ENCODE peak calls at places on chromosomes 13 and 19, in four cellular contexts. J is effector memory CD4-positive, alpha-beta T cell; F is IMR-90; I is mesendoderm. W is an unnamed sample.
A peak's percentile ranks its signal among the peaks of the same experiment; 100 is the strongest.

GRCh38 chr13:21825186-21825585 is 154.3 kb downstream of the FGF9 start:
- DNase-seq in J (no peak), F (peak; percentile 43), I (peak; percentile 45), W (no peak)

GRCh38 chr13:92838786-92839185 is 387.8 kb upstream of the GPC6 start:
- DNase-seq in J (no peak), F (peak; percentile 94), I (no peak), W (no peak)

GRCh38 chr13:62643007-62643483 is 1227.4 kb upstream of the PCDH20 start:
- DNase-seq in J (no peak), F (peak; percentile 66), I (peak; percentile 69), W (no peak)

GRCh38 chr19:35946203-35946602 is 10.0 kb downstream of the LRFN3 start:
- DNase-seq in J (no peak), F (no peak), I (no peak), W (no peak)

GRCh38 chr13:48110132-48110868 is 15.4 kb upstream of the MED4 start:
- DNase-seq in J (no peak), F (no peak), I (no peak), W (no peak)

GRCh38 chr13:113897161-113897560 is 33.3 kb upstream of the GAS6 start:
- DNase-seq in J (no peak), F (peak; percentile 98), I (peak; percentile 34), W (peak; percentile 100)

GRCh38 chr19:28864024-28864503 is 348.9 kb downstream of the UQCRFS1 start:
- DNase-seq in J (no peak), F (no peak), I (no peak), W (no peak)

GRCh38 chr19:16361926-16362325 is 37.3 kb downstream of the KLF2 start:
- DNase-seq in J (no peak), F (no peak), I (no peak), W (no peak)

GRCh38 chr13:91817250-91817649 is 418.8 kb downstream of the GPC5 start:
- DNase-seq in J (no peak), F (peak; percentile 13), I (no peak), W (no peak)

GRCh38 chr19:34577531-34578101 is 96.1 kb downstream of the WTIP start:
- DNase-seq in J (no peak), F (no peak), I (peak; percentile 5), W (no peak)

GRCh38 chr19:18384775-18385174 is 1.2 kb upstream of the GDF15 start:
- DNase-seq in J (no peak), F (no peak), I (no peak), W (no peak)

GRCh38 chr19:18387395-18387794 is 1.4 kb downstream of the GDF15 start:
- DNase-seq in J (no peak), F (no peak), I (no peak), W (no peak)

GRCh38 chr19:18385359-18385674 is 641 bp upstream of the GDF15 start:
- DNase-seq in J (no peak), F (no peak), I (no peak), W (no peak)

GRCh38 chr19:18386543-18387251 is 739 bp downstream of the GDF15 start:
- DNase-seq in J (no peak), F (peak; percentile 46), I (peak; percentile 59), W (no peak)

GRCh38 chr19:18385675-18386542 is at the start of gene GDF15:
- DNase-seq in J (no peak), F (peak; percentile 87), I (peak; percentile 66), W (peak; percentile 69)
- H3K4me3 ChIP-seq in J (no peak within 1 kb of the TSS), F (peak within 1 kb of the TSS; percentile 83), I (no peak within 1 kb of the TSS), W (peak within 1 kb of the TSS; percentile 32)

GRCh38 chr13:51728972-51729371 is 75.0 kb downstream of the DHRS12 start:
- DNase-seq in J (no peak), F (peak; percentile 92), I (no peak), W (no peak)
- H3K27ac ChIP-seq in J (no peak overlapping the region), F (peak overlapping the region; percentile 61), I (no peak overlapping the region), W (peak overlapping the region; percentile 99)

GRCh38 chr19:13028027-13028426 is 32.8 kb downstream of the NFIX start:
- DNase-seq in J (no peak), F (no peak), I (no peak), W (no peak)

GRCh38 chr19:13029893-13030292 is 34.6 kb downstream of the NFIX start:
- DNase-seq in J (no peak), F (no peak), I (no peak), W (no peak)

GRCh38 chr19:13027557-13027956 is 32.3 kb downstream of the NFIX start:
- DNase-seq in J (no peak), F (no peak), I (no peak), W (no peak)

GRCh38 chr19:13027031-13027430 is 31.8 kb downstream of the NFIX start:
- DNase-seq in J (no peak), F (no peak), I (no peak), W (no peak)

DNA sequence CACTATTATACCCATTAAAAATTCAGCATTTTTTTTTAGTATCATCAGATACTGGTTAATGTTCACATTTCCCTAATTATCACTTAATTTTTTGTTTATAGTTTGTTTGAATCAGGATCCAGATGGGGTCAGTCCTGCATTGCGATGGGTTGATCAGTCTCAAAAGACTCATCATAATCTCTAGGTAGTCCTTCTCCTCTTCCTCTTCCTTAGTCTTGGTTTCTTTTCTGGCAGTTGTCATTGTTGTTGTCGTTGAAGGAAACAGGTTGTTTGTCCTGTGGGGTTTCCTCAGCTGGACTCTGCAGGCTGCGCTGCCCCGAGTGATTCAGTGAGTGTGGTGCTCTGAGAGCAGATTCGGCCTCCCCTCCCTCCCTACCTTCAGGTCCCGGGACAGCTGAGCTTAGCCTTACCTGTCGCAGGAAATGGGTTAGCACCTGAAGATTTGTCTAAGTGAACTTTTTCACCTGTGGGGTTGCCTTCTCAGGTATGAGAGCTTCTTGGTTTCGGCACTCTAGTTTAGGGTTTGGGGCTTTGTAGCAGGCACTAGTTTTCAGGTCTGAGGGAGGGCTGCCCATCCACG is 34.1 kb downstream of the NFIX start:
- DNase-seq in J (no peak), F (no peak), I (no peak), W (no peak)
- H3K4me3 ChIP-seq in J (no peak overlapping the region), F (no peak overlapping the region), I (no peak overlapping the region), W (no peak overlapping the region)

GRCh38 chr19:44900328-44901244 is 5.0 kb upstream of the APOE start:
- DNase-seq in J (no peak), F (no peak), I (no peak), W (no peak)

GRCh38 chr19:44904426-44904994 is 1.1 kb upstream of the APOE start:
- DNase-seq in J (no peak), F (no peak), I (peak; percentile 61), W (no peak)

GRCh38 chr19:44903602-44904425 is 1.8 kb upstream of the APOE start:
- DNase-seq in J (peak; percentile 59), F (peak; percentile 49), I (peak; percentile 74), W (peak; percentile 73)

GRCh38 chr19:44905437-44906160 is at the start of gene APOE:
- DNase-seq in J (no peak), F (no peak), I (peak; percentile 92), W (no peak)

DNA sequence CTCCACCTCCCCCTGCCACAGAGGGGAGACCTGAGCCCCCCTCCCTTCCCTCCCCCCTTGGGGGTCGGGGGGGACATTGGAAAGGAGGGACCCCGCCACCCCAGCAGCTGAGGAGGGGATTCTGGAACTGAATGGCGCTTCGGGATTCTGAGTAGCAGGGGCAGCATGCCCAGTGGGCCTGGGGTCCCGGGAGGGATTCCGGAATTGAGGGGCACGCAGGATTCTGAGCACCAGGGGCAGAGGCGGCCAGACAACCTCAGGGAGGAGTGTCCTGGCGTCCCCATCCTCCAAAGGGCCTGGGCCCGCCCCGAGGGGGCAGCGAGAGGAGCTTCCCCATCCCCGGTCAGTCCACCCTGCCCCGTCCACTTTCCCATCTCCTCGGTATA is 2.4 kb upstream of the APOE start:
- DNase-seq in J (no peak), F (no peak), I (no peak), W (no peak)
- H3K27ac ChIP-seq in J (no peak overlapping the region), F (no peak overlapping the region), I (no peak overlapping the region), W (no peak overlapping the region)

GRCh38 chr19:56109216-56109615 is 11.9 kb downstream of the ZNF787 start:
- DNase-seq in J (no peak), F (peak; percentile 49), I (no peak), W (no peak)
- H3K4me3 ChIP-seq in J (no peak overlapping the region), F (no peak overlapping the region), I (no peak overlapping the region), W (no peak overlapping the region)

DNA sequence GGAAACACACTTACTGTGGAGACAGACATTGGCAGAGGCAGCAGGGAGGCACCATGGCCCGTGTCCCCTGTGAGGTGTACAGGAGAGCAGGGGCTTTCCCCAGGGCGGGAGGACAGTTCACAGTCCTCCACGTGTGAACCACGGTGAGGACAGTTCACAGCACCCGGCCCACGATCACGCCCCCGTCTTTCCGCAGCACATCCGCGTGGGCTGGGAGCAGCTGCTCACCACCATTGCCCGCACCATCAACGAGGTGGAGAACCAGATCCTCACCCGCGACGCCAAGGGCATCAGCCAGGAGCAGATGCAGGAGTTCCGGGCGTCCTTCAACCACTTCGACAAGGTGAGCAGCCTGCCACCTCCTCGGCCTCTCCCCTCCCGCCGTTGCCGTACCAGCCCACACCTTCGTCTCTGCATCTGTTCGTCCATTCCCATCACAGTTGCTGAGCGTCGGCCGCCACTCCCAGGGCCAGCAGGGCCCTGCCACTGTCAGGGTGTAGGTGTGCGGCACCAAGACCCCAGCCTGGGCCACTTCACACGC is 17.4 kb downstream of the CAPN12 start:
- DNase-seq in J (no peak), F (no peak), I (no peak), W (no peak)
- H3K27ac ChIP-seq in J (no peak overlapping the region), F (no peak overlapping the region), I (no peak overlapping the region), W (no peak overlapping the region)

GRCh38 chr13:31944262-31945160 is 87.1 kb upstream of the FRY start:
- DNase-seq in J (no peak), F (no peak), I (no peak), W (no peak)

GRCh38 chr13:31947506-31947905 is 84.1 kb upstream of the FRY start:
- DNase-seq in J (no peak), F (no peak), I (no peak), W (no peak)

GRCh38 chr13:31947105-31947504 is 84.5 kb upstream of the FRY start:
- DNase-seq in J (no peak), F (no peak), I (peak; percentile 39), W (no peak)

GRCh38 chr13:31945202-31945978 is 86.2 kb upstream of the FRY start:
- DNase-seq in J (no peak), F (peak; percentile 81), I (peak; percentile 55), W (no peak)

GRCh38 chr13:31946091-31946770 is 85.3 kb upstream of the FRY start:
- DNase-seq in J (no peak), F (peak; percentile 29), I (no peak), W (no peak)
- H3K4me3 ChIP-seq in J (no peak overlapping the region), F (peak overlapping the region; percentile 7), I (no peak overlapping the region), W (no peak overlapping the region)

GRCh38 chr13:33859691-33860303 is 41.8 kb downstream of the RFC3 start:
- DNase-seq in J (no peak), F (no peak), I (no peak), W (no peak)
- H3K27ac ChIP-seq in J (no peak overlapping the region), F (no peak overlapping the region), I (no peak overlapping the region), W (no peak overlapping the region)

GRCh38 chr19:11813801-11814706 is at the start of gene ZNF440:
- DNase-seq in J (peak; percentile 76), F (peak; percentile 92), I (peak; percentile 97), W (peak; percentile 90)

GRCh38 chr19:11814707-11815050 is 606 bp downstream of the ZNF440 start:
- DNase-seq in J (no peak), F (peak; percentile 29), I (peak; percentile 38), W (no peak)
- H3K4me3 ChIP-seq in J (peak overlapping the region; percentile 90), F (peak overlapping the region; percentile 86), I (peak overlapping the region; percentile 85), W (peak overlapping the region; percentile 71)

GRCh38 chr19:4816388-4817165 is 14.9 kb downstream of the TICAM1 start:
- DNase-seq in J (no peak), F (no peak), I (no peak), W (no peak)
- H3K27ac ChIP-seq in J (no peak overlapping the region), F (no peak overlapping the region), I (no peak overlapping the region), W (no peak overlapping the region)

W was measured in SJSA1.